ENCODE peak calls at places on chromosomes 11 and 22, in four cellular contexts. B is GM12878, L is H1, E is SK-N-SH. R is an unnamed sample.
A peak's percentile ranks its signal among the peaks of the same experiment; 100 is the strongest.

GRCh38 chr11:44960200-44960845 is 9.6 kb upstream of the TP53I11 start:
- DNase-seq in L (no peak), B (no peak), E (no peak), R (no peak)

GRCh38 chr11:69447786-69448185 is 33.7 kb upstream of the LINC01488 start:
- DNase-seq in B (no peak), E (no peak), L (no peak), R (no peak)

GRCh38 chr11:69013009-69013951 is at the start of gene MRGPRF:
- DNase-seq in L (peak; percentile 84), E (peak; percentile 89), B (no peak), R (no peak)

GRCh38 chr11:34331329-34331728 is 26.5 kb downstream of the ABTB2 start:
- DNase-seq in E (no peak), B (no peak), L (no peak), R (no peak)

GRCh38 chr11:109423860-109424190 is 1.8 kb downstream of the C11orf87 start:
- DNase-seq in L (no peak), E (peak; percentile 15), B (no peak), R (no peak)

GRCh38 chr11:59941091-59941490 is 2.9 kb downstream of the OOSP1 start:
- DNase-seq in L (no peak), E (no peak), B (no peak), R (no peak)

GRCh38 chr11:76778874-76779273 is 4.3 kb upstream of the TSKU start:
- DNase-seq in B (no peak), L (no peak), E (no peak), R (no peak)

GRCh38 chr11:126361400-126361799 is 5.9 kb downstream of the ST3GAL4 start:
- DNase-seq in B (no peak), E (no peak), L (no peak), R (no peak)

GRCh38 chr11:17472467-17472866 is 4.2 kb downstream of the ABCC8 start:
- DNase-seq in B (no peak), L (no peak), E (peak; percentile 72), R (no peak)

GRCh38 chr11:130103296-130103814 is 33.7 kb downstream of the APLP2 start:
- DNase-seq in L (no peak), B (no peak), E (peak; percentile 35), R (no peak)

GRCh38 chr22:36641902-36642640 is 61.5 kb downstream of the CACNG2 start:
- DNase-seq in L (no peak), B (no peak), E (no peak), R (no peak)

GRCh38 chr11:124402326-124402922 is 3.6 kb upstream of the OR8B3 start:
- DNase-seq in E (peak; percentile 64), B (no peak), L (peak; percentile 64), R (peak; percentile 56)

GRCh38 chr11:32584921-32585320 is 1.3 kb downstream of the EIF3M start:
- DNase-seq in B (no peak), L (no peak), E (no peak), R (no peak)

GRCh38 chr11:115471367-115471766 is 32.8 kb downstream of the CADM1 start:
- DNase-seq in B (peak; percentile 40), L (no peak), E (no peak), R (peak; percentile 80)

GRCh38 chr11:11346249-11346648 is 6.8 kb downstream of the CSNK2A3 start:
- DNase-seq in L (no peak), E (no peak), B (no peak), R (no peak)

GRCh38 chr11:8168485-8169257 is at the start of gene RIC3:
- DNase-seq in E (peak; percentile 74), B (no peak), L (peak; percentile 80), R (no peak)

GRCh38 chr22:33389927-33390326 is 331.7 kb upstream of the SYN3 start:
- DNase-seq in B (no peak), E (peak; percentile 46), L (no peak), R (no peak)

GRCh38 chr11:120517390-120518315 is 6.1 kb downstream of the GRIK4 start:
- DNase-seq in B (no peak), E (no peak), L (no peak), R (no peak)

GRCh38 chr11:134449713-134450112 is 37.7 kb upstream of the B3GAT1 start:
- DNase-seq in L (peak; percentile 65), B (no peak), E (no peak), R (no peak)

GRCh38 chr11:85750646-85751045 is 60.3 kb downstream of the SYTL2 start:
- DNase-seq in L (no peak), E (no peak), B (no peak), R (no peak)

GRCh38 chr11:11843233-11843632 is 1.5 kb downstream of the USP47 start:
- DNase-seq in B (no peak), L (no peak), E (no peak), R (peak; percentile 58)

GRCh38 chr11:19767691-19768151 is 55.1 kb downstream of the NAV2 start:
- DNase-seq in L (no peak), E (peak; percentile 63), B (no peak), R (no peak)

GRCh38 chr11:134181707-134182106 is 42.1 kb downstream of the NCAPD3 start:
- DNase-seq in L (no peak), E (no peak), B (no peak), R (no peak)

GRCh38 chr11:67409781-67410368 is 5.6 kb upstream of the CARNS1 start:
- DNase-seq in L (peak; percentile 80), B (no peak), E (no peak), R (peak; percentile 61)

GRCh38 chr11:129317564-129317963 is 58.1 kb upstream of the BARX2 start:
- DNase-seq in E (no peak), B (no peak), L (no peak), R (no peak)

GRCh38 chr11:130314184-130314748 is 451 bp downstream of the ZBTB44 start:
- DNase-seq in B (no peak), E (peak; percentile 85), L (peak; percentile 73), R (peak; percentile 20)

GRCh38 chr11:1462576-1462975 is 24.0 kb downstream of the MOB2 start:
- DNase-seq in E (no peak), B (no peak), L (no peak), R (no peak)

GRCh38 chr11:64499261-64500004 is 91.6 kb upstream of the SLC22A12 start:
- DNase-seq in E (no peak), B (no peak), L (no peak), R (no peak)

GRCh38 chr22:19848298-19849224 is 6.1 kb downstream of the GNB1L start:
- DNase-seq in L (no peak), E (no peak), B (no peak), R (no peak)

GRCh38 chr22:36860821-36861659 is at the start of gene NCF4:
- DNase-seq in E (no peak), B (peak; percentile 94), L (no peak), R (no peak)

GRCh38 chr11:74311352-74311926 is at the start of gene P4HA3:
- DNase-seq in E (peak; percentile 92), B (no peak), L (peak; percentile 92), R (peak; percentile 13)

DNA sequence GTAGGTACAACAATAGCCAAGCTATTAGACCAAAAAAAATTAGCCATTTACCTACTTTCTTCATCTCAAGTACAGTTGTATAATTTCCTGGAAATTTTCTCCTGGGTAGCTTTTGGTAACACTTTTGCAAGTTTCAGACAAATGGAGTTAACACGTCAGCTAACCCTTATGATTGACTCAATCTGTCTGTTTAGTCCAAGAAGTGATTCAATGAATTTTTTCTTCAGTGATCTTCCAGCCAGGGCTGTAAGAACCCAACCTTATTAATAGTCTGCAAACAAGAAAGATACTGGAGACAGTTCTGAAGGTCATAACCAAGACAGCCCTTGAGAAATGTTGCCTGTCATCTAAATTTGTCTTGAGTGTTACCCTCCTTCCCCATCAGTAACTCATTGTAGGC is 30.1 kb upstream of the FIBIN start:
- DNase-seq in B (no peak), L (no peak), E (no peak), R (no peak)
- TF ChIP-seq TCF12 in B (no peak), L (no peak), E (no peak), R (no peak)

GRCh38 chr22:46149493-46149997 is 781 bp upstream of the PPARA start:
- DNase-seq in L (peak; percentile 84), B (no peak), E (no peak), R (no peak)

GRCh38 chr22:46148885-46149492 is 1.3 kb upstream of the PPARA start:
- DNase-seq in L (no peak), B (no peak), E (no peak), R (no peak)

GRCh38 chr22:46148336-46148735 is 2.0 kb upstream of the PPARA start:
- DNase-seq in B (no peak), L (no peak), E (no peak), R (no peak)

GRCh38 chr22:46150615-46151423 is 493 bp downstream of the PPARA start:
- DNase-seq in E (peak; percentile 97), B (no peak), L (peak; percentile 71), R (no peak)

DNA sequence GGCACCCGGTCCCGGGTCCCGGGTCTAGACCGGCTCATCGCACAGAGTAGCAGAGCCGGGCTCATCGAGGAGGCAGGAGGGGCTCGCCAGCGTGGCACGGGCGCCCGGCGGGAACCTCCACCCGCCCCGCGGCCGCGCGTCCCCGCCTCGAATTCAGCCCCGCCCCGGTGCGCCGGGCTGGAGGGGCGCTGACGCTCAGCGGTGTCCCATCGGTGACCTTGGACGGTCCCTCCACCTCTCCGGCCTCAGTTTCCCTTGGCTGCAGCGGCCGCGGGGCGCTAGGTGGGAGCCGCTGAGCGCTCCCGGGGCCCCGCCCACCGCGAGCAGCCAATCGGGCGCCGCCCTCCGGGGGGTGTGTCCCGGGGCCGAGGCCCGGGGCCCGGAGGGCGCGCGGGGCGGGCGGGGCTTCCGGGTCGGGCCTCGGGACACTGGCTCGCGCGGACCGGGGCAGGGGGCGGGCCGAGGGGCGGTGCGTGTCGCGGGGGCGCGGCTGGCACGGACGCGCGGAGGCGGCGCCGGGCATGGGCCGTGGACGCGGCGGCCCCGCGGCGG is at the start of gene PPARA:
- DNase-seq in L (peak; percentile 86), B (no peak), E (peak; percentile 100), R (peak; percentile 46)
- TF ChIP-seq RAD21 in L (no peak), B (no peak), E (no peak), R (peak; percentile 19)

DNA sequence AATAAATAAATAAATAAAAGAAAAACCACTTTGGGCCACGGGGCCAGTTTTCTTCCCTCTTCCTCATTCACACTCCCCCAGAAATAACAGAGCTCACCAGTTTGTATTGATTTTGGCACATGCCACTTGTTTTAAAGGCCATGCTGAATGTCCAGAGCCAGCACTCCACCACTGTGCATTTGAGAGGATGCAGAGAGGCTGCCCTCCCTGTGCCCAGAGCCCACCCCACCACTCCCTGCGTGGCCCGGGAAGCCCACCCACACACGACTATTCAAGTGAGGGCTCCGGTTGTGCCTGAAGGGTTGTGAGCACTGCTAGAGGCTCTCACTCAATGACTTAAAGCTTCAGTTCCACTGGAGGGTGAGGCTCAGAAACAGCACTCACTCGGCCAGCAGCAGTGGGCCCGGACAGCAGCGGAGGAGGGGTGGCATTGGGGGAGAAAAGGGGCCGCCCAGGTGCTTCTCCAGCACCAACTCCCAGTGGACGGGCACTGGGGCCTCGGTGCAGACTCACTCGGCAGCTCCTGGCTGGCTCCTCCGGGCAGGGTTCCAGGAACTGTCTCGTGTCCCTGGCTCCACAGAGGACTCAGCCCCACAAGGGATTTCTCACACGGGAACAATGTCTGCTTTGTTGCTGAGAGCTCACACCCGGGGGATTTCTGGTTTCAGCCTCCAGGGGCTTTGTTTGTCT is 112.7 kb downstream of the SHANK2 start:
- DNase-seq in L (no peak), B (no peak), E (no peak), R (peak; percentile 9)
- TF ChIP-seq TCF12 in L (no peak), B (no peak), E (no peak), R (no peak)

GRCh38 chr11:15842345-15842744 is 514.0 kb downstream of the SOX6 start:
- DNase-seq in L (no peak), B (no peak), E (no peak), R (no peak)

GRCh38 chr11:15841898-15842297 is 514.4 kb downstream of the SOX6 start:
- DNase-seq in L (no peak), B (no peak), E (peak; percentile 17), R (no peak)

GRCh38 chr11:15839061-15839460 is 517.3 kb downstream of the SOX6 start:
- DNase-seq in B (no peak), E (peak; percentile 46), L (no peak), R (no peak)

GRCh38 chr11:15845261-15845660 is 511.1 kb downstream of the SOX6 start:
- DNase-seq in E (no peak), L (no peak), B (no peak), R (no peak)

GRCh38 chr11:15843309-15843857 is 513.0 kb downstream of the SOX6 start:
- DNase-seq in E (peak; percentile 60), L (no peak), B (no peak), R (no peak)
- TF ChIP-seq RAD21 in E (peak; percentile 16), L (no peak), B (no peak), R (no peak)